ENCODE peak calls at places on chromosome 10, in four cellular contexts. One of them, this sample, is unnamed. For H3K27me3, the result is how much of the 10 kb centered on the place peaks cover.

GRCh38 chr10:86940677-86941076 is 16.7 kb downstream of the MMRN2 start:
- DNase-seq in neuronal stem cell: no peak
- DNase-seq in CD4-positive, alpha-beta memory T cell: no peak
- DNase-seq in HCT116: no peak
- DNase-seq in this sample: no peak

GRCh38 chr10:119673271-119673670 is 22.1 kb downstream of the BAG3 start:
- DNase-seq in CD4-positive, alpha-beta memory T cell: no peak
- DNase-seq in HCT116: no peak
- DNase-seq in neuronal stem cell: no peak
- DNase-seq in this sample: no peak

GRCh38 chr10:103451871-103452713 is at the start of gene CALHM2:
- DNase-seq in CD4-positive, alpha-beta memory T cell: peak
- DNase-seq in HCT116: no peak
- DNase-seq in neuronal stem cell: peak
- DNase-seq in this sample: peak

GRCh38 chr10:79401015-79401921 is 44.2 kb downstream of the ZCCHC24 start:
- DNase-seq in HCT116: no peak
- DNase-seq in neuronal stem cell: no peak
- DNase-seq in CD4-positive, alpha-beta memory T cell: no peak
- DNase-seq in this sample: no peak

GRCh38 chr10:88232029-88232895 is 350.9 kb downstream of the RNLS start:
- DNase-seq in CD4-positive, alpha-beta memory T cell: no peak
- DNase-seq in HCT116: no peak
- DNase-seq in neuronal stem cell: no peak
- DNase-seq in this sample: no peak

GRCh38 chr10:35324196-35324595 is 12.1 kb upstream of the CCNY start:
- DNase-seq in neuronal stem cell: no peak
- DNase-seq in CD4-positive, alpha-beta memory T cell: no peak
- DNase-seq in HCT116: no peak
- DNase-seq in this sample: no peak

GRCh38 chr10:66273966-66274519 is 651.8 kb upstream of the LRRTM3 start:
- DNase-seq in HCT116: no peak
- DNase-seq in neuronal stem cell: no peak
- DNase-seq in CD4-positive, alpha-beta memory T cell: no peak
- DNase-seq in this sample: no peak

GRCh38 chr10:54444184-54444583 is 356.8 kb downstream of the PCDH15 start:
- DNase-seq in CD4-positive, alpha-beta memory T cell: no peak
- DNase-seq in HCT116: no peak
- DNase-seq in neuronal stem cell: no peak
- DNase-seq in this sample: no peak

GRCh38 chr10:63866075-63866746 is 345.0 kb downstream of the REEP3 start:
- DNase-seq in neuronal stem cell: peak
- DNase-seq in HCT116: peak
- DNase-seq in CD4-positive, alpha-beta memory T cell: peak
- DNase-seq in this sample: peak

GRCh38 chr10:75739454-75740143 is 308.2 kb downstream of the LRMDA start:
- DNase-seq in HCT116: no peak
- DNase-seq in neuronal stem cell: no peak
- DNase-seq in CD4-positive, alpha-beta memory T cell: no peak
- DNase-seq in this sample: no peak

GRCh38 chr10:88062385-88062784 is 199.0 kb downstream of the PTEN start:
- DNase-seq in HCT116: no peak
- DNase-seq in neuronal stem cell: no peak
- DNase-seq in CD4-positive, alpha-beta memory T cell: no peak
- DNase-seq in this sample: no peak

GRCh38 chr10:18075881-18076280 is 64.3 kb upstream of the CACNB2 start:
- DNase-seq in HCT116: no peak
- DNase-seq in neuronal stem cell: no peak
- DNase-seq in CD4-positive, alpha-beta memory T cell: no peak
- DNase-seq in this sample: no peak

GRCh38 chr10:18400201-18400910 is 251.0 kb downstream of the NSUN6 start:
- DNase-seq in HCT116: no peak
- DNase-seq in neuronal stem cell: no peak
- DNase-seq in CD4-positive, alpha-beta memory T cell: no peak
- DNase-seq in this sample: peak

GRCh38 chr10:100743626-100744135 is 1.7 kb upstream of the PAX2 start:
- DNase-seq in HCT116: peak
- DNase-seq in neuronal stem cell: no peak
- DNase-seq in CD4-positive, alpha-beta memory T cell: peak
- DNase-seq in this sample: peak

GRCh38 chr10:1425886-1426285 is 311.4 kb downstream of the ADARB2 start:
- DNase-seq in neuronal stem cell: no peak
- DNase-seq in HCT116: no peak
- DNase-seq in CD4-positive, alpha-beta memory T cell: no peak
- DNase-seq in this sample: no peak

GRCh38 chr10:75904499-75905283 is 473.3 kb downstream of the LRMDA start:
- DNase-seq in HCT116: no peak
- DNase-seq in neuronal stem cell: peak
- DNase-seq in CD4-positive, alpha-beta memory T cell: no peak
- DNase-seq in this sample: no peak

GRCh38 chr10:113563306-113564088 is 10.6 kb downstream of the HABP2 start:
- DNase-seq in neuronal stem cell: peak
- DNase-seq in HCT116: peak
- DNase-seq in CD4-positive, alpha-beta memory T cell: peak
- DNase-seq in this sample: peak

GRCh38 chr10:61990761-61991135 is 89.2 kb downstream of the ARID5B start:
- DNase-seq in HCT116: no peak
- DNase-seq in CD4-positive, alpha-beta memory T cell: no peak
- DNase-seq in neuronal stem cell: no peak
- DNase-seq in this sample: no peak

GRCh38 chr10:6920072-6921019 is 340.3 kb upstream of the PRKCQ start:
- DNase-seq in neuronal stem cell: peak
- DNase-seq in CD4-positive, alpha-beta memory T cell: peak
- DNase-seq in HCT116: peak
- DNase-seq in this sample: peak

GRCh38 chr10:119281581-119282071 is 74.3 kb downstream of the GRK5 start:
- DNase-seq in CD4-positive, alpha-beta memory T cell: no peak
- DNase-seq in HCT116: no peak
- DNase-seq in neuronal stem cell: no peak
- DNase-seq in this sample: no peak

GRCh38 chr10:87860156-87860795 is 3.1 kb downstream of the KLLN start:
- DNase-seq in CD4-positive, alpha-beta memory T cell: peak
- DNase-seq in neuronal stem cell: no peak
- DNase-seq in HCT116: no peak
- DNase-seq in this sample: peak

GRCh38 chr10:74766501-74766900 is 59.9 kb upstream of the KAT6B start:
- DNase-seq in CD4-positive, alpha-beta memory T cell: no peak
- DNase-seq in HCT116: no peak
- DNase-seq in neuronal stem cell: no peak
- DNase-seq in this sample: no peak

GRCh38 chr10:132904814-132905649 is 37.3 kb downstream of the CFAP46 start:
- DNase-seq in neuronal stem cell: no peak
- DNase-seq in HCT116: no peak
- DNase-seq in CD4-positive, alpha-beta memory T cell: no peak
- DNase-seq in this sample: no peak

GRCh38 chr10:98269435-98269912 is 1.5 kb upstream of the LOXL4 start:
- DNase-seq in HCT116: peak
- DNase-seq in neuronal stem cell: no peak
- DNase-seq in CD4-positive, alpha-beta memory T cell: no peak
- DNase-seq in this sample: no peak

GRCh38 chr10:124998624-124999291 is 56.8 kb downstream of the ZRANB1 start:
- DNase-seq in CD4-positive, alpha-beta memory T cell: no peak
- DNase-seq in neuronal stem cell: no peak
- DNase-seq in HCT116: no peak
- DNase-seq in this sample: no peak

GRCh38 chr10:97898429-97898828 is 48.8 kb downstream of the GOLGA7B start:
- DNase-seq in HCT116: no peak
- DNase-seq in neuronal stem cell: no peak
- DNase-seq in CD4-positive, alpha-beta memory T cell: no peak
- DNase-seq in this sample: no peak

GRCh38 chr10:119933179-119933578 is 40.6 kb downstream of the SEC23IP start:
- DNase-seq in HCT116: no peak
- DNase-seq in neuronal stem cell: peak
- DNase-seq in CD4-positive, alpha-beta memory T cell: no peak
- DNase-seq in this sample: no peak

GRCh38 chr10:99851825-99852224 is 69.4 kb downstream of the ABCC2 start:
- DNase-seq in CD4-positive, alpha-beta memory T cell: no peak
- DNase-seq in neuronal stem cell: no peak
- DNase-seq in HCT116: no peak
- DNase-seq in this sample: no peak

GRCh38 chr10:114684822-114685209 is 26.7 kb upstream of the ABLIM1 start:
- DNase-seq in HCT116: no peak
- DNase-seq in neuronal stem cell: no peak
- DNase-seq in CD4-positive, alpha-beta memory T cell: no peak
- DNase-seq in this sample: no peak

GRCh38 chr10:34736976-34737771 is 77.9 kb downstream of the PARD3 start:
- DNase-seq in HCT116: no peak
- DNase-seq in neuronal stem cell: no peak
- DNase-seq in CD4-positive, alpha-beta memory T cell: no peak
- DNase-seq in this sample: no peak

GRCh38 chr10:123760648-123761428 is 94.7 kb downstream of the GPR26 start:
- DNase-seq in HCT116: no peak
- DNase-seq in CD4-positive, alpha-beta memory T cell: no peak
- DNase-seq in neuronal stem cell: no peak
- DNase-seq in this sample: no peak

GRCh38 chr10:43186150-43186549 is 47.9 kb downstream of the CSGALNACT2 start:
- DNase-seq in CD4-positive, alpha-beta memory T cell: no peak
- DNase-seq in neuronal stem cell: no peak
- DNase-seq in HCT116: no peak
- DNase-seq in this sample: no peak

GRCh38 chr10:48406204-48406603 is 99.7 kb downstream of the MAPK8 start:
- DNase-seq in neuronal stem cell: no peak
- DNase-seq in HCT116: peak
- DNase-seq in CD4-positive, alpha-beta memory T cell: no peak
- DNase-seq in this sample: no peak

GRCh38 chr10:93061594-93062498 is 1.2 kb downstream of the CYP26C1 start:
- DNase-seq in CD4-positive, alpha-beta memory T cell: no peak
- DNase-seq in neuronal stem cell: no peak
- DNase-seq in HCT116: no peak
- DNase-seq in this sample: peak
- H3K27me3 ChIP-seq in CD4-positive, alpha-beta memory T cell: under half
- H3K27me3 ChIP-seq in neuronal stem cell: under half
- H3K27me3 ChIP-seq in HCT116: under half
- H3K27me3 ChIP-seq in this sample: under half

DNA sequence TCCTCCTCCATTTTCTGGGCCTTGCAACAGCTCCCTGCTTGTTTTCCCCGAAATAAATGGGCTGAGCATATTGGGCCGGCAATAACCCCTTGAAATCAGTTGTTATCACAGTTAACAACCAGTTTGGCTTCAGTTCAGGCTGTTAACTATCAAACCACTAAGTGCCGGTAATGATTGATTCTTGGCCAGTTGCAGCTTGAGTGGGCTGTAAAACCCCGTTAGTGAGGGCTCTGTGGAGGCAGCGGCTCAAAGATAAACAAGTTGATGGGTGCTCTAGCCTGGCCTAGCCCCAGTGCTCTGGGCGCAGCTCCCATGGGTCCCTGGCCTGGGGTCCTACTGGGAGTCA is 8.3 kb downstream of the FGF8 start:
- DNase-seq in neuronal stem cell: no peak
- DNase-seq in HCT116: no peak
- DNase-seq in CD4-positive, alpha-beta memory T cell: no peak
- DNase-seq in this sample: no peak
- H3K27me3 ChIP-seq in neuronal stem cell: half or more
- H3K27me3 ChIP-seq in HCT116: under half
- H3K27me3 ChIP-seq in CD4-positive, alpha-beta memory T cell: under half
- H3K27me3 ChIP-seq in this sample: under half

GRCh38 chr10:28663576-28664368 is 13.5 kb upstream of the BAMBI start:
- DNase-seq in neuronal stem cell: peak
- DNase-seq in CD4-positive, alpha-beta memory T cell: peak
- DNase-seq in HCT116: peak
- DNase-seq in this sample: peak

GRCh38 chr10:28668363-28669226 is 8.7 kb upstream of the BAMBI start:
- DNase-seq in neuronal stem cell: no peak
- DNase-seq in CD4-positive, alpha-beta memory T cell: peak
- DNase-seq in HCT116: no peak
- DNase-seq in this sample: no peak

GRCh38 chr10:28664369-28664740 is 13.0 kb upstream of the BAMBI start:
- DNase-seq in CD4-positive, alpha-beta memory T cell: no peak
- DNase-seq in neuronal stem cell: no peak
- DNase-seq in HCT116: no peak
- DNase-seq in this sample: no peak

GRCh38 chr10:28669227-28670173 is 7.8 kb upstream of the BAMBI start:
- DNase-seq in neuronal stem cell: no peak
- DNase-seq in CD4-positive, alpha-beta memory T cell: no peak
- DNase-seq in HCT116: no peak
- DNase-seq in this sample: no peak

DNA sequence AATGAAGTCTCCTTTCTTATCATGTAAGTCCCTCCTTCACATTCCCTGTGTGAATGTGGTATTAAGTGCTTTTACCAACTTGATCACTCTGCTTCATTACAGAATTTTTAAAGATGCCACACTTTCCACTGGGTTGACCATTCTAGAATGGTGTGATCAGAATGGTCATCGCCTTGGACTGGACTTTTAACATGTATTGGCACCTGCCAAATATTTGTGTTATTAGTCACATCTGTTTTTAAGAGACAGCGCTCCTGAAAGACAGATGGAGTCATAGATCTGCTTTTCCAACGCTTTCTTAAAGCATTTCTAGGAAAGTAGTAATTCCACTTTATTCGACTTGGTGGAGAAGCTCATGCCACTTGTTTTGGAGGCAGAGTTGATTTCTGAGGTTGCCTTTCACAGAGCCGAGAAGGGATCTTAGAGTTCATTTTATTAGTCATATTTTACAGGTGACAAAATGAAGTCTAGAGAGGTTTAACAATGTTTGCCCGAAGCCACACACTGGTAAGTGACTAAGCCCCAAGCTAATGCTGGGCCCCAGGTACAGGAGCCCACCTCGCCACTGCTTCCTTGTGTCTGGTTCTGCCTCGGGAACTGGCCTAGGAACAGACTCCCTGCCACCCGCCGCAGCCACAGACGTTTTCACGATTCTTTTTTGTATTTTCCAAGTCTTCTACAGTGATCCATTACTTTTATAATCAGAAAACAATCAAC is 10.4 kb upstream of the BAMBI start:
- DNase-seq in HCT116: no peak
- DNase-seq in CD4-positive, alpha-beta memory T cell: no peak
- DNase-seq in neuronal stem cell: no peak
- DNase-seq in this sample: no peak
- H3K27me3 ChIP-seq in HCT116: under half
- H3K27me3 ChIP-seq in CD4-positive, alpha-beta memory T cell: under half
- H3K27me3 ChIP-seq in neuronal stem cell: half or more
- H3K27me3 ChIP-seq in this sample: under half

DNA sequence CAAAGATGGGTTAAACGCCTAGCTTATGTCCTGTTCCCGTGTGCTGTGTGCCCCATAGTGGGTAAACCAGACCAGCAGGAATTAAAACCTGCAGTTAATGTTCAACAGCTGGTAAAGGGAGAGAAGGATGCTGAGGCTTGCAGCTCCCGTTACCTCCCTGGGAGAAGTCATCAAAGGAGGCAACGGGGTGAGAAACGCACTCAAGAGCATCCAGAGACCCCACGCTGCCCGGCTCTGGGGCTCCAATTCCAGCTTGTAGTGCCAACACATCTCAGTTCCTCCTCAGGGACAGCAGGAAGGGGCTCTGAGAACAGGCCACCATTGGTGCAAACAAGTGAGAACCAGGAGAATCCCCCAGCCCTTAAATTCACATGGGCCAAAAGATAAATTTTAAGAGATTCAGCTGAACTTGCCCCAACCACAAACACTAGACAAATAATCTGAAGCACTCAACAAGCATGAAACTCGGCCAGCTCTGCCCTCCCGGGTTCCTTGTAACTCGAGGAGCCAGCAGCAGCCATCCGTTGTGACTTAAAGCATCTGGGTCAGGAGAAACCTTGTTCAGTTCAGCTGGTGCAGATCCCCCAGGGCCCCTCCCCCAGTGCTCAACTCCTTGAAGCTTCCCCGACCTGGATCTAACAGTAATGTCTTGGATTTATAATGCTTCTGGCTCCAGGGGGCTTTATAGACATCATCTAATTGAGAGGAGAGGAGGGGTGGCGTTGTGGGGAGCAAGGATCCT is 29.4 kb downstream of the FAM241B start:
- DNase-seq in CD4-positive, alpha-beta memory T cell: no peak
- DNase-seq in neuronal stem cell: no peak
- DNase-seq in HCT116: no peak
- DNase-seq in this sample: no peak
- H3K27me3 ChIP-seq in CD4-positive, alpha-beta memory T cell: under half
- H3K27me3 ChIP-seq in neuronal stem cell: under half
- H3K27me3 ChIP-seq in HCT116: under half
- H3K27me3 ChIP-seq in this sample: under half